ENCODE peak calls at places on chromosomes 12 and 14, in four cellular contexts. S is cardiac fibroblast, Q is IMR-90, I is left ventricle myocardium inferior. L is an unnamed sample.

GRCh38 chr14:101065246-101065645 is 161.7 kb upstream of the RTL1 start:
- DNase-seq in S (no peak), Q (no peak), I (no peak), L (no peak)

GRCh38 chr14:68141531-68142088 is 322.0 kb downstream of the RAD51B start:
- DNase-seq in S (peak; percentile 46), Q (peak; percentile 68), I (no peak), L (peak; percentile 69)

GRCh38 chr14:61472801-61473376 is 151.5 kb downstream of the PRKCH start:
- DNase-seq in S (peak; percentile 41), Q (peak; percentile 24), I (no peak), L (peak; percentile 53)

GRCh38 chr14:75042040-75042439 is 9.2 kb downstream of the MLH3 start:
- DNase-seq in S (no peak), Q (no peak), I (no peak), L (peak; percentile 83)

GRCh38 chr12:106114084-106115068 is 24.4 kb downstream of the NUAK1 start:
- DNase-seq in S (no peak), Q (peak; percentile 50), I (no peak), L (no peak)

GRCh38 chr12:133061954-133062353 is 18.8 kb upstream of the ZNF140 start:
- DNase-seq in S (no peak), Q (no peak), I (no peak), L (no peak)

GRCh38 chr12:107544947-107545346 is 140.7 kb upstream of the PWP1 start:
- DNase-seq in S (no peak), Q (no peak), I (no peak), L (no peak)

GRCh38 chr12:101941306-101942000 is 64.1 kb downstream of the DRAM1 start:
- DNase-seq in S (no peak), Q (no peak), I (no peak), L (no peak)

GRCh38 chr12:118259079-118259478 is 113.6 kb downstream of the TAOK3 start:
- DNase-seq in S (no peak), Q (peak; percentile 25), I (no peak), L (peak; percentile 14)

GRCh38 chr14:103195828-103196615 is 72.8 kb downstream of the TNFAIP2 start:
- DNase-seq in S (no peak), Q (no peak), I (no peak), L (no peak)

GRCh38 chr14:103739793-103740501 is 24.3 kb downstream of the ZFYVE21 start:
- DNase-seq in S (no peak), Q (no peak), I (no peak), L (no peak)

GRCh38 chr14:23366163-23366921 is 1.4 kb upstream of the EFS start:
- DNase-seq in S (peak; percentile 33), Q (peak; percentile 72), I (peak; percentile 79), L (peak; percentile 39)

GRCh38 chr12:57031228-57031670 is 14.9 kb upstream of the TAC3 start:
- DNase-seq in S (no peak), Q (no peak), I (no peak), L (no peak)
- TF ChIP-seq CTCF in S (no peak), Q (no peak), I (no peak), L (no peak)

GRCh38 chr12:20370001-20370381 is 1.7 kb downstream of the PDE3A start:
- DNase-seq in S (peak; percentile 45), Q (no peak), I (peak; percentile 38), L (peak; percentile 41)

GRCh38 chr12:20366776-20367409 is 1.4 kb upstream of the PDE3A start:
- DNase-seq in S (no peak), Q (no peak), I (no peak), L (no peak)

GRCh38 chr12:20367731-20368652 is at the start of gene PDE3A:
- DNase-seq in S (peak; percentile 88), Q (peak; percentile 73), I (peak; percentile 74), L (peak; percentile 85)

GRCh38 chr12:20369164-20370000 is 1.0 kb downstream of the PDE3A start:
- DNase-seq in S (peak; percentile 89), Q (peak; percentile 39), I (peak; percentile 89), L (peak; percentile 26)

GRCh38 chr12:20368653-20369163 is 371 bp downstream of the PDE3A start:
- DNase-seq in S (peak; percentile 68), Q (peak; percentile 37), I (peak; percentile 27), L (peak; percentile 18)
- H3K4me3 ChIP-seq in S (peak overlapping the region; percentile 92), Q (peak overlapping the region; percentile 89), I (peak overlapping the region; percentile 82), L (peak overlapping the region; percentile 51)

DNA sequence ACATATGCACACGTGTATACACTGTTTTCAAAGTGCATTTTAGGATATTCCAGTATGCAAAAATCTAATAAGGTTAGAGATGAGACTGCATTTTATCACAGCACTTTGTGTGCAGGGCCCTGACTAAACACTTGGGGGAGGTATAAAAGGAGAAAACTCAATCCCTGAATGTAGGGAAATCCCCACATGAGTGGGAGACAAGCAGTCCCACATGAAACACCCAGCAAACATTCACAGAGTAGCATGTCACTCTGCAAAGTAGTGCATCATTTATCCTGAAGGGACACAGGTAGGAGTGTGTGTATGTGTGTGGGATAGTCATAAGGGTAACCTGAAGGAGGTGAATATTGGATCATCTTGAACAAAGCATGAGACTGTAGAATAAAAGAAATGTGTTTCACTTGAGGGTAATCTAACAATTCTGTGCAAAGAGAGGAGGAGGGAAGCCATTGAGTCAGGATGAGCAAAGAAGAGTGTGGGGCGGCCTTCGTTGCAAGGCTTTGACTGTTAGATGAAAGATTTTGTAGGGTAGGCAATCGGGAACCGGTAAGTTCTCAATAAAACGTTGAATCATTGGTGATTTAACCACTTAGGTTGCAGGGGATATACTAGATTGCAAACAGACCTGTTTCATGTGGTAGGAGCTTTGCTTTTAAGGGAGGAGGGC is 2.9 kb downstream of the PRPF40B start:
- DNase-seq in S (no peak), Q (peak; percentile 54), I (no peak), L (peak; percentile 28)
- TF ChIP-seq CTCF in S (peak; percentile 32), Q (peak; percentile 29), I (no peak), L (peak; percentile 8)

GRCh38 chr14:92513966-92514843 is 624 bp downstream of the RIN3 start:
- DNase-seq in S (peak; percentile 35), Q (peak; percentile 22), I (no peak), L (no peak)
- H3K4me3 ChIP-seq in S (peak overlapping the region; percentile 76), Q (peak overlapping the region; percentile 68), I (peak overlapping the region; percentile 89), L (peak overlapping the region; percentile 72)

GRCh38 chr12:13079440-13079906 is 24.0 kb downstream of the GSG1 start:
- DNase-seq in S (no peak), Q (no peak), I (no peak), L (no peak)
- TF ChIP-seq CTCF in S (peak; percentile 3), Q (no peak), I (no peak), L (no peak)

DNA sequence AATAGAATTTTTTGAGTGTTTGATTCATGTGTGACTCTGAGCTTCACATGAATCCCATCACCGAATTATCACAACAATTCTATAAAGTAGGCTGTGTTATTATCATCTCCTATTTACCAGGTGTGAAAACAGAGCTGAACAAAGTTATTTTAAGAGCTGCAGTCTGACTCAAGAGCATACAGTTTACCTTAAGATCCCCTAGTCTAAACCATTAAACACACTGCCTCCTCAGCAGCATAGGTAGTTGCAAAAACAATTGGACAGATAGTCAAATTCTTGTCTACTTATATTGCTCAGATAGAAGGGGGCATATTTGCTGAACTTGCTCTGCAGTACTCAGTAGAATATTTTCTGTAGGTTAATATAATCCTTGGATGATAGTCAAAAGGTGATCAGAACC is 219.8 kb upstream of the ATP2B1 start:
- DNase-seq in S (no peak), Q (no peak), I (no peak), L (no peak)
- H3K4me3 ChIP-seq in S (no peak overlapping the region), Q (no peak overlapping the region), I (no peak overlapping the region), L (no peak overlapping the region)

GRCh38 chr12:33926095-33926494 is 96.2 kb upstream of the ALG10 start:
- DNase-seq in S (no peak), Q (no peak), I (no peak), L (no peak)
- TF ChIP-seq CTCF in S (no peak), Q (no peak), I (no peak), L (no peak)

DNA sequence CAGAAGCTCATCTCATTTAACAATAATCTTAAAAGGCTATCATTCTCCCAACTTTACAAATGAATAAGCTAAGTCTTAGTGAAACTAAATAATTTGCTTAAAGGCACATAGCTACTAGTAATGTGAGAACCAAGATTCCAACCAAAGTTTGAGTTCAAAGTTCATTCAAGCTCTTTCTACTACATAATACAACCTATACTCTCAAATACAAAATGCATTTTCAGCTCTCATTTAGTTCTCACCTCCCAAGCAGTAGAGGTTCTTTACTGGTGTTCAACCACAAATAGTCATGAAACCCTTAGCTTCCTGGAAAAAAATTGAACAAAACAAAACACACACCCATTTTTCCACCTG is 43.5 kb downstream of the DDHD1 start:
- DNase-seq in S (no peak), Q (no peak), I (no peak), L (no peak)
- H3K4me3 ChIP-seq in S (no peak overlapping the region), Q (no peak overlapping the region), I (no peak overlapping the region), L (no peak overlapping the region)

GRCh38 chr12:60935981-60936761 is 1324.0 kb upstream of the USP15 start:
- DNase-seq in S (no peak), Q (no peak), I (no peak), L (no peak)
- TF ChIP-seq CTCF in S (no peak), Q (no peak), I (no peak), L (no peak)

L was measured in foreskin fibroblast.